ENCODE peak calls at places on chromosomes 7 and 10, in four cellular contexts. T is thoracic aorta, H is PC-3, I is spleen. P is an unnamed sample.

GRCh38 chr10:91034494-91035157 is 113.7 kb upstream of the ANKRD1 start:
- DNase-seq in I (no peak), T (peak; percentile 64), H (peak; percentile 25), P (peak; percentile 8)

GRCh38 chr7:36227223-36227622 is 74.2 kb downstream of the EEPD1 start:
- DNase-seq in I (no peak), T (no peak), H (no peak), P (peak; percentile 89)

GRCh38 chr10:70753841-70754621 is 31.1 kb downstream of the TBATA start:
- DNase-seq in H (no peak), I (peak; percentile 66), T (no peak), P (no peak)

GRCh38 chr10:74361678-74362077 is 210.7 kb downstream of the ADK start:
- DNase-seq in I (no peak), T (no peak), H (no peak), P (no peak)

GRCh38 chr10:14837003-14837755 is 658 bp downstream of the CDNF start:
- DNase-seq in H (no peak), I (no peak), T (no peak), P (no peak)

GRCh38 chr10:75974080-75974479 is 542.7 kb downstream of the LRMDA start:
- DNase-seq in I (no peak), H (peak; percentile 93), T (no peak), P (no peak)

GRCh38 chr7:94838717-94839116 is 68.7 kb upstream of the PPP1R9A start:
- DNase-seq in T (no peak), H (no peak), I (no peak), P (no peak)

GRCh38 chr10:1942478-1942877 is 205.2 kb upstream of the ADARB2 start:
- DNase-seq in I (no peak), H (no peak), T (no peak), P (no peak)

GRCh38 chr10:48589266-48589665 is 15.6 kb downstream of the ARHGAP22 start:
- DNase-seq in I (no peak), T (no peak), H (no peak), P (peak; percentile 69)

GRCh38 chr10:71984126-71984797 is 20.1 kb downstream of the CHST3 start:
- DNase-seq in H (no peak), T (no peak), I (peak; percentile 60), P (no peak)

GRCh38 chr10:56318816-56319215 is 42.2 kb downstream of the ZWINT start:
- DNase-seq in I (no peak), T (no peak), H (peak; percentile 14), P (no peak)

GRCh38 chr10:96838529-96838928 is 6.4 kb downstream of the LCOR start:
- DNase-seq in T (no peak), I (no peak), H (no peak), P (no peak)

GRCh38 chr7:645606-646005 is 80.9 kb upstream of the DNAAF5 start:
- DNase-seq in H (no peak), T (no peak), I (no peak), P (no peak)

GRCh38 chr10:43238462-43238861 is 28.4 kb downstream of the RASGEF1A start:
- DNase-seq in T (no peak), H (no peak), I (peak; percentile 61), P (no peak)

GRCh38 chr7:4771737-4772136 is 3.7 kb upstream of the AP5Z1 start:
- DNase-seq in I (no peak), T (no peak), H (no peak), P (no peak)

GRCh38 chr10:100836891-100837290 is 75.9 kb upstream of the SLF2 start:
- DNase-seq in H (no peak), I (no peak), T (no peak), P (no peak)

GRCh38 chr7:104795086-104795485 is 218.9 kb upstream of the KMT2E start:
- DNase-seq in I (no peak), H (no peak), T (no peak), P (no peak)

GRCh38 chr10:5944389-5945202 is 32.7 kb downstream of the IL15RA start:
- DNase-seq in T (peak; percentile 91), I (no peak), H (peak; percentile 89), P (peak; percentile 93)

GRCh38 chr10:102624751-102625330 is 19.4 kb upstream of the TRIM8 start:
- DNase-seq in I (peak; percentile 20), H (no peak), T (no peak), P (no peak)

GRCh38 chr7:129464194-129464593 is 30.0 kb downstream of the STRIP2 start:
- DNase-seq in H (no peak), T (no peak), I (no peak), P (no peak)

GRCh38 chr10:14433147-14433546 is 102.4 kb upstream of the FRMD4A start:
- DNase-seq in H (no peak), I (no peak), T (no peak), P (no peak)

GRCh38 chr7:27242580-27243339 is at the start of gene EVX1:
- DNase-seq in H (no peak), T (no peak), I (no peak), P (peak; percentile 6)

GRCh38 chr7:130844811-130845580 is 111.0 kb upstream of the KLF14 start:
- DNase-seq in T (no peak), I (no peak), H (peak; percentile 79), P (peak; percentile 77)

GRCh38 chr10:6082496-6083395 is 6.1 kb upstream of the RBM17 start:
- DNase-seq in I (no peak), T (no peak), H (no peak), P (no peak)

GRCh38 chr7:131040467-131040932 is 287.2 kb upstream of the MKLN1 start:
- DNase-seq in I (no peak), H (peak; percentile 79), T (peak; percentile 24), P (peak; percentile 14)

GRCh38 chr7:142632291-142633134 is 116.8 kb upstream of the PRSS1 start:
- DNase-seq in H (peak; percentile 87), I (peak; percentile 81), T (no peak), P (peak; percentile 22)

GRCh38 chr7:96093435-96093834 is 228.5 kb downstream of the SLC25A13 start:
- DNase-seq in I (no peak), T (no peak), H (peak; percentile 84), P (no peak)

GRCh38 chr7:101156866-101157589 is 2.8 kb downstream of the AP1S1 start:
- DNase-seq in H (peak; percentile 77), I (no peak), T (no peak), P (no peak)
- H3K4me3 ChIP-seq in H (no peak overlapping the region), I (no peak overlapping the region), T (no peak overlapping the region), P (no peak overlapping the region)

DNA sequence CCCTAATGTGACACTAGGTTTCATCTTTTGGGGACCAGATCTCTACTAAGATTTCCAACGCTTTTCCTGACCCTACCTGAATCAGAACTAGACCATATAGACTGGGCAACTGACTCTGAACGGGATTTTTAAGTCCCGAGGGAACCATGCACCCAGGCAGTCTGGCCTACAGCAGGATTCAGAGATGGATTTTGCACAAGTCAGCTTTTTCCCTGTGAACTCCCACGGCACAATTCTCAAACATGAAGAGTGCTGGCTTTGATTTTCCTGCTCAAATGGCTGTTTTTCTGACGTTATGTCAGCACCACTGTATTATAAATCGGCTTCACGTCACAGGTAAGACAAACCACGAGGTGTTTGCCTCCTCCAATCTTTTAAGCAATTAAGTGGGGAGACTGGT is 409.1 kb downstream of the TCERG1L start:
- DNase-seq in I (no peak), T (no peak), H (no peak), P (no peak)
- H3K9me3 ChIP-seq in I (no peaks in the 10 kb centered on the region), T (no peaks in the 10 kb centered on the region), H (no peaks in the 10 kb centered on the region), P (no peaks in the 10 kb centered on the region)

GRCh38 chr7:148260605-148261004 is 330.0 kb upstream of the C7orf33 start:
- DNase-seq in I (no peak), H (no peak), T (no peak), P (no peak)

GRCh38 chr7:148261996-148262688 is 328.4 kb upstream of the C7orf33 start:
- DNase-seq in T (no peak), I (no peak), H (no peak), P (no peak)

GRCh38 chr7:148264933-148265557 is 325.5 kb upstream of the C7orf33 start:
- DNase-seq in I (no peak), H (peak; percentile 69), T (no peak), P (no peak)

GRCh38 chr7:148261523-148261922 is 329.0 kb upstream of the C7orf33 start:
- DNase-seq in I (no peak), T (no peak), H (no peak), P (no peak)

GRCh38 chr7:148262721-148263229 is 327.8 kb upstream of the C7orf33 start:
- DNase-seq in H (peak; percentile 60), T (peak; percentile 16), I (peak; percentile 86), P (peak; percentile 6)
- H3K4me3 ChIP-seq in H (peak overlapping the region; percentile 63), T (peak overlapping the region; percentile 46), I (no peak overlapping the region), P (no peak overlapping the region)

DNA sequence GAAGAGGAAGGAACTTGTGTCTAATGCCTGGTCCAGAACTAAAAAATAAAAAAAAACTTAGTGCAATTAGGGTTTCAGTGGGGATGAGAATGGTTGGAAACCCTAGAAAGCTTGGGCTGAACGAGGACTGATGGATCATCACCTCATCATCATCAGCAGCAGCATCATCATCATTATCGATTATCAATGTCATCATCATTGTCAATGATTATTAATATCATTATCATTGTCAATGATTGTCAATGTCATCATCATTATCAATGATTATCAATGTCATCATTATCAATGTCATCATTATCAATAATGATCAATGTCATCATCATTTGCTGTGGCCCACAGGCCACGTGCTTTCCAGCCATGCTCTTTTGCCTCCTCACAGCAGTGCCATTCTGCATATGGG is 952.0 kb upstream of the ZNF722 start:
- DNase-seq in H (no peak), T (no peak), I (no peak), P (no peak)
- H3K9me3 ChIP-seq in H (no peaks in the 10 kb centered on the region), T (no peaks in the 10 kb centered on the region), I (peaks cover 93% of the 10 kb centered on the region), P (no peaks in the 10 kb centered on the region)

GRCh38 chr10:110074986-110075664 is 67.3 kb downstream of the ADD3 start:
- DNase-seq in T (no peak), I (no peak), H (peak; percentile 35), P (peak; percentile 27)
- H3K4me3 ChIP-seq in T (no peak overlapping the region), I (no peak overlapping the region), H (no peak overlapping the region), P (no peak overlapping the region)

GRCh38 chr7:63887031-63887430 is 111.6 kb upstream of the ZNF722 start:
- DNase-seq in I (no peak), H (no peak), T (no peak), P (no peak)
- H3K9me3 ChIP-seq in I (peaks cover 100% of the 10 kb centered on the region), H (peaks cover 1% of the 10 kb centered on the region), T (peaks cover 5% of the 10 kb centered on the region), P (no peaks in the 10 kb centered on the region)

GRCh38 chr10:88382699-88383098 is 200.4 kb downstream of the RNLS start:
- DNase-seq in H (no peak), I (no peak), T (no peak), P (no peak)

GRCh38 chr10:88386204-88386877 is 196.8 kb downstream of the RNLS start:
- DNase-seq in I (no peak), T (no peak), H (no peak), P (no peak)

GRCh38 chr10:88386878-88387773 is 196.0 kb downstream of the RNLS start:
- DNase-seq in H (no peak), T (no peak), I (no peak), P (no peak)

GRCh38 chr10:88389456-88389855 is 193.7 kb downstream of the RNLS start:
- DNase-seq in T (no peak), H (no peak), I (no peak), P (no peak)

DNA sequence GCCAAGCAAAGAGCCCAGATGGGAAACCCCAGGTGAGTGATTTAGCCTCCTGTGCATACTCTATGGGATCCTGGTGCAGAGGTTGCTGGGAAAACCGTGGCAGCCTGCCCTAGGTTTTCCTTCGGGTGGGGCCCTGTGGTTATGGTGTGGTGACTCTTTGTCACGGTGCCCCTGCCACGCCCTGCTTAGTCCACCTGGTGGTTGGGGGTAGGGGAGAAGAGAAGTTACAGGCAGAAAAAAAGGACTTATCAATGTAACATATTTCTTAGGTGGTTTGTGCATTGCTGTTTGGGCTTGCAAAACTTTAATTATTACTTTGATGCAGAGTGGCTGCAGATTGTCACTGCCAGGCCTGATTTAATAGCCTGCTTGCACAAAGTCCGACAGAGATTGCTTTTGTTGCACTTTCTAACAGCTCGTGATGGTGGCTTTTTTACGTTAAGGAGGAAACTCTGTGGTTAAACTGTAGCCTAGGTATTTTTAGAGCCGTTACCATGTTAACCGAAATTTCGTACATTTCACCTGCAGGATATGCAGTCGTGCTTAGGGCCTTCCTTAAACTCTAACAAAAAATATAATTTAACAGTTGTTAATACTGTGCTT is 197.4 kb downstream of the RNLS start:
- DNase-seq in T (no peak), I (peak; percentile 88), H (no peak), P (peak; percentile 8)
- H3K4me3 ChIP-seq in T (peak overlapping the region; percentile 67), I (no peak overlapping the region), H (no peak overlapping the region), P (no peak overlapping the region)

P was measured in MG63.